ENCODE peak calls at places on chromosomes 5 and 9, in nine cellular contexts. I, A, F, Q, C, L, D, B and U are unnamed samples.

GRCh38 chr5:172583931-172584511 is 57.0 kb upstream of the NEURL1B start:
- DNase-seq in I (peak), A (no peak), F (no peak), Q (no peak), C (peak), L (no peak), D (no peak), B (no peak), U (no peak)

GRCh38 chr9:105656131-105656921 is 5.9 kb upstream of the TAL2 start:
- DNase-seq in I (no peak), A (peak), F (peak), Q (no peak), C (no peak), L (no peak), D (no peak), B (no peak), U (no peak)

GRCh38 chr5:53406630-53407316 is 73.7 kb upstream of the FST start:
- DNase-seq in I (no peak), A (no peak), F (no peak), Q (no peak), C (peak), L (peak), D (peak), B (peak), U (peak)

GRCh38 chr9:120876842-120877240 is at the start of gene PHF19:
- DNase-seq in I (no peak), A (no peak), F (no peak), Q (peak), C (peak), L (no peak), D (peak), B (no peak), U (no peak)

GRCh38 chr9:132210472-132211145 is 48.8 kb downstream of the NTNG2 start:
- DNase-seq in I (no peak), A (no peak), F (peak), Q (no peak), C (peak), L (no peak), D (no peak), B (no peak), U (no peak)

GRCh38 chr9:94623253-94623652 is 16.1 kb downstream of the FBP1 start:
- DNase-seq in I (no peak), A (peak), F (peak), Q (peak), C (no peak), L (no peak), D (peak), B (peak), U (no peak)

GRCh38 chr9:129697111-129697955 is 31.9 kb downstream of the PRRX2 start:
- DNase-seq in I (peak), A (peak), F (no peak), Q (no peak), C (peak), L (peak), D (peak), B (no peak), U (no peak)

GRCh38 chr5:94693043-94693822 is 74.8 kb downstream of the SLF1 start:
- DNase-seq in I (no peak), A (no peak), F (peak), Q (no peak), C (peak), L (peak), D (peak), B (peak), U (peak)

GRCh38 chr5:37710965-37711364 is 128.9 kb downstream of the GDNF start:
- DNase-seq in I (no peak), A (no peak), F (peak), Q (no peak), C (peak), L (no peak), D (no peak), B (no peak), U (no peak)
- H3K4me3 ChIP-seq in I (no peak), A (no peak), F (no peak), Q (no peak), C (no peak), L (no peak), D (no peak), B (no peak), U (no peak)

GRCh38 chr5:116455061-116455460 is 119.6 kb downstream of the SEMA6A start:
- DNase-seq in I (no peak), A (no peak), F (no peak), Q (no peak), C (peak), L (peak), D (peak), B (no peak), U (no peak)
- H3K4me3 ChIP-seq in I (no peak), A (no peak), F (no peak), Q (no peak), C (no peak), L (no peak), D (no peak), B (no peak), U (no peak)

DNA sequence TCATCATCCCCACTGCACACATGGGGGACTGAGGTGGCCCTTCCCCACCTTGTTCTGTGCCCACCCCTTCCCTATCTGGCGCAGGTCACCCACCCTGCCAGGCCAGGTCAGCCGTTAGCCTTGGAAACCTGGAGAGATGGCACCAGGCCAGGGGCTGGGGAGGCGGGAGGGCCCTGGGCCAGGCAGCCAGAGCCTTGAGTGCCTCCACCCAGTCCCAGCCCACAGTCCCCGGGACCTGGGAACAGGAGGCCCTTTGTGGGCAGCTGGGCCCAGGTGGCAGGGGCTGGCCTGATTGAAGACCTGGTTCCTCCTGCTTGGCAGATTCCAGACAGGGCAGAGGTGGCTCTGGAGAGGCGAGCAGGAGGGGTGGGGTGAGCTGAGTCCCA is 70.6 kb downstream of the LRSAM1 start:
- DNase-seq in I (no peak), A (no peak), F (no peak), Q (no peak), C (no peak), L (no peak), D (no peak), B (no peak), U (no peak)
- H3K4me3 ChIP-seq in I (no peak), A (no peak), F (no peak), Q (no peak), C (no peak), L (no peak), D (no peak), B (no peak), U (no peak)

GRCh38 chr9:35549466-35549865 is 55.6 kb upstream of the TESK1 start:
- DNase-seq in I (no peak), A (no peak), F (no peak), Q (no peak), C (peak), L (no peak), D (peak), B (no peak), U (no peak)

GRCh38 chr9:35552837-35553236 is 52.2 kb upstream of the TESK1 start:
- DNase-seq in I (no peak), A (no peak), F (no peak), Q (no peak), C (peak), L (no peak), D (no peak), B (no peak), U (no peak)

GRCh38 chr9:35555246-35555701 is 49.8 kb upstream of the TESK1 start:
- DNase-seq in I (no peak), A (no peak), F (no peak), Q (no peak), C (no peak), L (no peak), D (no peak), B (no peak), U (no peak)

GRCh38 chr9:35553670-35554543 is 51.2 kb upstream of the TESK1 start:
- DNase-seq in I (peak), A (peak), F (peak), Q (no peak), C (peak), L (peak), D (peak), B (peak), U (peak)

DNA sequence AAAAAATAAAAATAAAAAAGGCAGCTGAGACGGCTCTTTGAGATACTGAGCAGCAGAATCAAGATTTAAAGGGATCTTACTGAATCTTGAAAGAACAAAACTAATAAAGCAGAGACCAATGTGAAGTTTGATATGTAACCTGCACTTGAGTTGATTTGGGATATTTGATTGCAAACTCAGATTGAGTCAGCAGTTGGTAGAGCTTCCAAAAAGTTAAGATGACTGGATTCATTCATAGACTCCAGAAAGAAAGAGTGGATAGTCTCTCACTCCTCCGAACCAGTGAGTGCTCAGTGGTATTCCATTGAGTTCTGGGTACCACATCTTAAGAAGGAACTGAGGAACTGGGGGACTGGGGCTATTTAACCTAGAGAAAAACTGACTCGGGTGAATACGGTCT is 52.7 kb upstream of the TESK1 start:
- DNase-seq in I (no peak), A (no peak), F (no peak), Q (no peak), C (peak), L (no peak), D (no peak), B (no peak), U (no peak)
- H3K4me3 ChIP-seq in I (no peak), A (no peak), F (no peak), Q (no peak), C (no peak), L (no peak), D (no peak), B (no peak), U (no peak)

DNA sequence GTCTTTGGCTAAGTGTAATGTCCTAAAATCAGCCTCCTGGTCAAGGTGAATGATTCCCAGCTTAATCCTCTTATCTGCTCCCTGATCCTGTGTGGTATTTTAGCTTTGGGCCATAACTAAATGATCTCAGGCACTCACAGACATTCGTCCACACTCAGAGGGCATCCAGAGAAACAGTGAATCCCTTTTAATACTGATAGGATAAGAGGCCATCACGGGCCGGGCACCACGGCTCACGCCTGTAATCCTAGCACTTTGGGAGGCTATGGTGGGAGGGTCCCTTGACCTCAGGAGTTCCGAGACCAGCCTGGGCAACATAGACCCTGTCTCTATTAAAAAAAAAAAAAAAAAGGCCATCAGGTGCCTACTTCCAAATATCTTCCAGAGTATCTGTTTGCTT is 6.3 kb downstream of the PDCL start:
- DNase-seq in I (no peak), A (peak), F (no peak), Q (no peak), C (no peak), L (no peak), D (no peak), B (no peak), U (no peak)
- H3K4me3 ChIP-seq in I (no peak), A (no peak), F (no peak), Q (no peak), C (no peak), L (no peak), D (no peak), B (no peak), U (no peak)

GRCh38 chr9:126704157-126704941 is 90.6 kb downstream of the LMX1B start:
- DNase-seq in I (peak), A (peak), F (peak), Q (peak), C (peak), L (peak), D (peak), B (peak), U (peak)

GRCh38 chr9:126706698-126707053 is 92.9 kb downstream of the LMX1B start:
- DNase-seq in I (no peak), A (no peak), F (no peak), Q (no peak), C (no peak), L (no peak), D (no peak), B (no peak), U (no peak)

GRCh38 chr9:126707083-126707482 is 93.4 kb downstream of the LMX1B start:
- DNase-seq in I (no peak), A (no peak), F (no peak), Q (no peak), C (no peak), L (no peak), D (no peak), B (no peak), U (no peak)

GRCh38 chr9:126705767-126706697 is 92.3 kb downstream of the LMX1B start:
- DNase-seq in I (peak), A (peak), F (peak), Q (peak), C (peak), L (peak), D (peak), B (peak), U (no peak)

GRCh38 chr9:126705311-126705766 is 91.6 kb downstream of the LMX1B start:
- DNase-seq in I (peak), A (peak), F (peak), Q (peak), C (peak), L (peak), D (peak), B (peak), U (no peak)
- H3K4me3 ChIP-seq in I (no peak), A (peak), F (no peak), Q (peak), C (no peak), L (no peak), D (no peak), B (peak), U (peak)

DNA sequence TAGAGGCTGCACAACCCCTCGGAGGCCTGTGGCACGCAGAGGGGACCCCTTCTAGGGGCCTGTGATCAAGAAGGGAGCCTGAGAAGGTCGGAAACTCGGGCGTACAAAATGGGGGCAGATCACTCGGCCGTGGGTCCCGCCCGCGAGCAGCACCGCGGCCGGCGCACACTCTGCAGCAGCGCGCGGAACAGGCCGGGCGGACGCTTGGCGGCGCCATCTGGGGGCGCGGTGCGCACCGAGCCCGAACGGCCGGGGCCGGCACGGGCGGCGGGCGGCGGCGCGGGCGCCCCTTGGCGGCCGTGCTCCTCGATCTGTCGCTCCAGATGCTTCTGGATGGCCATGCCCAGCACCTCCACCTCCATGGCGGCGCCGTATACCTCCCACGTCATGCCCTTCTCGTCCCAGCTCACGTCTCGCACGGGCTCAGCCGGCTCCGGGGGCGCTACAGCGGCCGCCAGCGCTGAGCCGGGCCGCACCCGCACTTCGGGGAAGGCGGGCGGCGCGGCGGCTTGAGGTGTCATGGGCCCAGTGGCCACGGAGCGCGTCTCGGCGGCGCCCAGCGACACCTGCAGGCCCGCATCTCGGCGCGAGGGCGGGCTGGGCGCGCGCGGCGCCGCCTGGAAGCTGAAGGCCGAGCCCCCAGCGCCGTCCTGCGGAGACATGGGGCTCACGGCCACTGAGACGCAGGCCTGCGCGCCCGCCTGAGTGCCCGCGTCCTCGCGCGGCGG is 13.1 kb downstream of the GPRIN1 start:
- DNase-seq in I (no peak), A (no peak), F (peak), Q (no peak), C (peak), L (no peak), D (peak), B (no peak), U (no peak)
- H3K4me3 ChIP-seq in I (peak), A (no peak), F (no peak), Q (peak), C (no peak), L (peak), D (peak), B (no peak), U (peak)

DNA sequence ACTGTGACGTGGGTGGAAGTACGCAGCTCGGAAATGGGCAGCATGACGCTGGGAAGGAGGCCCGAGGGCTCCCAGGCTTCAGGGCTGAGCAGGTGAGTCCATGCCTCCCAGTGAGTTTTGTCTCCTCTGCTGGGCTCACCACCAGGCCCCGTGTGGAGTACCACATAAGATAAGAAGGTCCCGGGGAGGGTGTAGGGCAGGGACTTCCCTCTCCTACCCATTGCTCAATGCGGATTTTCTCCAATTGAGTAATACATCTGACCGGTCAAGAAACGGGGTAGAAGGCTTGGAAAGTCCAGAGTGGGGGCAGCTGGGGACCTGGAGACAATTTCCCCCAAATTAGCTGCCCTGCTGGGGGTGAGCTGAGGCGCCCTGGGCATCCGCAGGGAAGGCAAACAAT is 2.4 kb downstream of the SLC2A6 start:
- DNase-seq in I (no peak), A (no peak), F (peak), Q (no peak), C (no peak), L (no peak), D (peak), B (no peak), U (no peak)
- H3K4me3 ChIP-seq in I (no peak), A (no peak), F (no peak), Q (no peak), C (no peak), L (no peak), D (no peak), B (no peak), U (no peak)